ENCODE peak calls at places on chromosomes 12 and 14, in nine cellular contexts. P is tibial nerve, R is progenitor cell of endocrine pancreas, V is AG10803, H is suprapubic skin, J is LNCaP clone FGC, K is HFFc6, B is choroid plexus epithelial cell, E is HFF-Myc. G is an unnamed sample.

GRCh38 chr12:7349418-7349817 is 45.5 kb downstream of the ACSM4 start:
- DNase-seq in P (no peak), R (no peak), V (no peak), H (no peak), J (no peak), K (no peak), B (no peak), E (no peak), G (no peak)

GRCh38 chr12:114316076-114316475 is 89.9 kb downstream of the TBX5 start:
- DNase-seq in P (no peak), R (no peak), V (peak; percentile 76), H (no peak), J (no peak), K (peak; percentile 75), B (no peak), E (no peak), G (peak; percentile 34)

GRCh38 chr14:72665259-72665658 is 228.6 kb downstream of the DPF3 start:
- DNase-seq in P (no peak), R (no peak), V (peak; percentile 96), H (no peak), J (no peak), K (peak; percentile 99), B (peak; percentile 97), E (peak; percentile 64), G (peak; percentile 82)

GRCh38 chr12:63038361-63039100 is 103.6 kb upstream of the PPM1H start:
- DNase-seq in P (no peak), R (no peak), V (no peak), H (no peak), J (peak; percentile 82), K (no peak), B (no peak), E (no peak), G (no peak)

GRCh38 chr14:20997564-20997963 is 1.5 kb upstream of the SLC39A2 start:
- DNase-seq in P (no peak), R (no peak), V (no peak), H (no peak), J (no peak), K (no peak), B (no peak), E (no peak), G (no peak)

GRCh38 chr14:73833024-73833423 is 18.6 kb upstream of the PTGR2 start:
- DNase-seq in P (no peak), R (no peak), V (peak; percentile 79), H (no peak), J (no peak), K (no peak), B (no peak), E (no peak), G (no peak)

GRCh38 chr12:14769462-14769836 is 33.8 kb downstream of the WBP11 start:
- DNase-seq in P (no peak), R (peak; percentile 60), V (peak; percentile 12), H (peak; percentile 68), J (no peak), K (no peak), B (peak; percentile 34), E (no peak), G (no peak)

GRCh38 chr14:104284636-104285482 is 146.5 kb downstream of the KIF26A start:
- DNase-seq in P (no peak), R (no peak), V (no peak), H (peak; percentile 40), J (no peak), K (no peak), B (no peak), E (no peak), G (no peak)

GRCh38 chr12:88834226-88834625 is 254.0 kb upstream of the KITLG start:
- DNase-seq in P (no peak), R (no peak), V (no peak), H (no peak), J (no peak), K (peak; percentile 30), B (peak; percentile 33), E (no peak), G (no peak)

GRCh38 chr12:128009108-128009507 is 257.9 kb upstream of the TMEM132C start:
- DNase-seq in P (no peak), R (no peak), V (no peak), H (no peak), J (no peak), K (no peak), B (no peak), E (no peak), G (no peak)

GRCh38 chr14:80364274-80364673 is 153.0 kb upstream of the DIO2 start:
- DNase-seq in P (no peak), R (no peak), V (peak; percentile 6), H (no peak), J (no peak), K (peak; percentile 5), B (peak; percentile 70), E (no peak), G (peak; percentile 34)
- TF ChIP-seq CTCF in P (no peak), R (peak; percentile 41), V (peak; percentile 34), H (no peak), J (peak; percentile 50), K (peak; percentile 67), B (peak; percentile 59), E (peak; percentile 27), G (no peak)

GRCh38 chr12:64400041-64400440 is 4.2 kb upstream of the XPOT start:
- DNase-seq in P (no peak), R (no peak), V (peak; percentile 25), H (no peak), J (no peak), K (no peak), B (peak; percentile 79), E (no peak), G (peak; percentile 42)
- TF ChIP-seq CTCF in P (no peak), R (no peak), V (no peak), H (no peak), J (no peak), K (no peak), B (no peak), E (no peak), G (no peak)

GRCh38 chr14:94360945-94361565 is 27.3 kb downstream of the SERPINA1 start:
- DNase-seq in P (no peak), R (no peak), V (no peak), H (no peak), J (no peak), K (no peak), B (no peak), E (no peak), G (no peak)

GRCh38 chr14:94356379-94357056 is 31.9 kb downstream of the SERPINA1 start:
- DNase-seq in P (no peak), R (no peak), V (no peak), H (no peak), J (no peak), K (no peak), B (peak; percentile 19), E (no peak), G (no peak)

GRCh38 chr14:94357166-94357565 is 31.2 kb downstream of the SERPINA1 start:
- DNase-seq in P (no peak), R (no peak), V (no peak), H (no peak), J (no peak), K (no peak), B (no peak), E (no peak), G (no peak)

GRCh38 chr14:94354638-94355185 is 31.6 kb upstream of the SERPINA6 start:
- DNase-seq in P (no peak), R (no peak), V (no peak), H (no peak), J (no peak), K (no peak), B (no peak), E (no peak), G (no peak)

DNA sequence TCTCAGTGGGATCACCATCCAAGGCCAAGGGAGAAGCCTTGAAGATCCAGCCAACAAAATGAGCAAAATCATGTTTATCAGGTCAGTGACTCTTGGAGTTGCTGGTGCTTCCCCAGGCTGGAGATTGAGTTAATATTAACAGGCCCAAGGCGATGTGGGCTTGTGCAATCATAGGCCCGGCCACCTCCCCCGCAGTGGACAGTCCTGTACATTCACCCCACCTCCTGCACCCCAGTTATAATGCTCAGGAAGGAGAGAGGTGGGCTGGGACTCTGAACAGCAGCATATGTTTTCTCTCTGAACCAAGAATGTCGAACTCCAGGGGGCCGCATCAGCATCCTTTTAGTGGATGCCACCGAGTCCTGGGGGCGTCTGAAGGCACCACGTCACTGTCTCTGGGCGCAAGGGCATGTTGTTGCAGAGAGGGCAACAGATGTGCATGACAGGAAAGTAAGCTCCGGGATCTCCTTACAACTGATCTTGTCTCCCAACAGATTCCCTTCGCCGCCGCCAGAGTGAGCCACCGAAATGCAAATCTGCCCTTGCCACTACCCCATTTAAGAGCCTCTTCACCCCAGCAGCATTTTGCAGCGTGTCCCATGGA is 32.2 kb upstream of the SERPINA6 start:
- DNase-seq in P (peak; percentile 63), R (no peak), V (peak; percentile 76), H (no peak), J (no peak), K (no peak), B (peak; percentile 82), E (no peak), G (no peak)
- TF ChIP-seq CTCF in P (peak; percentile 34), R (peak; percentile 43), V (peak; percentile 70), H (peak; percentile 41), J (peak; percentile 48), K (peak; percentile 9), B (peak; percentile 76), E (peak; percentile 21), G (no peak)

GRCh38 chr14:96585672-96586013 is 83.5 kb downstream of the PAPOLA start:
- DNase-seq in P (no peak), R (no peak), V (no peak), H (no peak), J (no peak), K (no peak), B (no peak), E (no peak), G (no peak)

GRCh38 chr14:96583605-96584041 is 81.4 kb downstream of the PAPOLA start:
- DNase-seq in P (no peak), R (no peak), V (no peak), H (no peak), J (no peak), K (no peak), B (no peak), E (no peak), G (no peak)

GRCh38 chr14:96582995-96583394 is 80.8 kb downstream of the PAPOLA start:
- DNase-seq in P (no peak), R (no peak), V (no peak), H (no peak), J (no peak), K (no peak), B (no peak), E (no peak), G (no peak)

GRCh38 chr14:96584907-96585671 is 82.9 kb downstream of the PAPOLA start:
- DNase-seq in P (no peak), R (no peak), V (no peak), H (no peak), J (no peak), K (no peak), B (no peak), E (no peak), G (no peak)

DNA sequence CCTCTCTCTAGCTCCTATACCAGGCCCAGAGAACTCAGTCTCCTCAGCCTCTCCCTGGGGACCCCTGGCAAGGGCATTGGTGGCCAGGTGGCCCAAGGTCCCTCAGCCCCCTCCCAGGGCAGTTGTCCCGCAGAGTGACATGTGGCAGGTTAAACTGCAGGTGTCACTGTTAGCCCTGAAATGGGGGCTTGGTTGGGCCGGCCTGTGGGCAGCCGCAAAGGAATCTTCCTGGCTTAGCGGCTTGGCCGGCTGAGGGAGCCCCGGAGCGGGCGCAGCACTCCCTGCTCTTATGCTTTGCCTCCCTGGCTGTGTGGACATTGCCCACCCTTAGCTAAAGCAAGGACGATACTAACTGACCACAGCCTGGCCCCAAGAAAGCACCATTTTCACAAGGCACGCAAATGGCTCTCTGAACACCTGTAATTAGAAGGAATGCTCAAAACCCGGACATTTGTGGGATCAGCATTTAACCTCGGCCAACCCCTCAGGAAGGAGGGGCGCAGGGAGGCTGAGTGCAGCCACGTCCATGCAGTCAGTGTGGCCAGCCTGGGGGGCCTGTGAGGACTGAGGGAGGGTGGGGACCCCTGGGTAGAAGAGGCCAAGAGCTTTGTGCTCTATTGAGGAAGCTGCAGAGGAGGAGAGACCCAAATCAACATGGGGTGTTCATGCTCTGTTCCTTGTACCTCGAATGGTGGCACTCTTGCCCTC is 82.2 kb downstream of the PAPOLA start:
- DNase-seq in P (no peak), R (peak; percentile 67), V (no peak), H (no peak), J (no peak), K (no peak), B (peak; percentile 32), E (no peak), G (peak; percentile 61)
- TF ChIP-seq CTCF in P (no peak), R (peak; percentile 89), V (peak; percentile 19), H (peak; percentile 27), J (peak; percentile 94), K (peak; percentile 45), B (peak; percentile 39), E (no peak), G (peak; percentile 44)

G was measured in MCF 10A.